ENCODE peak calls at places on chromosome 2, in nine cellular contexts. P is GM23248; H is activated CD4-positive, alpha-beta T cell treated with anti-CD3 and anti-CD28 coated beads, Interleukin-2, amount 10 ng/mL, durations not matched to agents 24 days and 14 days; U is nephron progenitor cell; D is substantia nigra; B is 8988T; R is caudate nucleus; O is WERI-Rb-1; Q is nucleus accumbens. K is an unnamed sample.
A peak's percentile ranks its signal among the peaks of the same experiment; 100 is the strongest.

GRCh38 chr2:160061533-160062282 is 707 bp downstream of the PLA2R1 start:
- DNase-seq in P (peak; percentile 48), H (no peak), U (peak; percentile 18), D (no peak), B (peak; percentile 24), R (no peak), O (no peak), Q (no peak), K (peak; percentile 69)

GRCh38 chr2:68236080-68236734 is 16.1 kb downstream of the PPP3R1 start:
- DNase-seq in P (no peak), H (no peak), U (no peak), D (no peak), B (no peak), R (no peak), O (no peak), Q (no peak), K (no peak)

GRCh38 chr2:163459986-163460385 is 275.8 kb downstream of the FIGN start:
- DNase-seq in P (no peak), H (no peak), U (no peak), D (no peak), B (no peak), R (no peak), O (no peak), Q (no peak), K (no peak)

GRCh38 chr2:190984595-190984994 is 29.4 kb downstream of the STAT1 start:
- DNase-seq in P (peak; percentile 83), H (no peak), U (no peak), D (no peak), B (no peak), R (no peak), O (no peak), Q (no peak), K (no peak)

GRCh38 chr2:110740747-110741349 is 8.5 kb downstream of the ACOXL start:
- DNase-seq in P (no peak), H (no peak), U (no peak), D (no peak), B (no peak), R (no peak), O (no peak), Q (no peak), K (no peak)

GRCh38 chr2:88016948-88017779 is 817 bp upstream of the RNU2-63P start:
- DNase-seq in P (no peak), H (no peak), U (peak; percentile 66), D (no peak), B (peak; percentile 46), R (peak; percentile 77), O (peak; percentile 47), Q (no peak), K (peak; percentile 72)

GRCh38 chr2:88091943-88092342 is 24.3 kb downstream of the SMYD1 start:
- DNase-seq in P (no peak), H (no peak), U (no peak), D (no peak), B (no peak), R (no peak), O (no peak), Q (no peak), K (no peak)

GRCh38 chr2:64698668-64699444 is 45.1 kb upstream of the SERTAD2 start:
- DNase-seq in P (peak; percentile 94), H (peak; percentile 64), U (no peak), D (no peak), B (peak; percentile 18), R (no peak), O (no peak), Q (no peak), K (no peak)

GRCh38 chr2:118388771-118389170 is 300.5 kb downstream of the INSIG2 start:
- DNase-seq in P (peak; percentile 86), H (no peak), U (no peak), D (no peak), B (no peak), R (no peak), O (no peak), Q (no peak), K (no peak)

GRCh38 chr2:18176679-18177215 is 298.3 kb downstream of the KCNS3 start:
- DNase-seq in P (no peak), H (no peak), U (no peak), D (no peak), B (no peak), R (no peak), O (no peak), Q (no peak), K (no peak)

GRCh38 chr2:238596571-238597551 is 170.1 kb downstream of the ASB1 start:
- DNase-seq in P (peak; percentile 93), H (no peak), U (no peak), D (no peak), B (peak; percentile 89), R (no peak), O (no peak), Q (no peak), K (peak; percentile 93)

GRCh38 chr2:70978388-70979357 is at the start of gene ANKRD53:
- DNase-seq in P (peak; percentile 77), H (peak; percentile 68), U (peak; percentile 87), D (no peak), B (peak; percentile 60), R (peak; percentile 9), O (no peak), Q (no peak), K (peak; percentile 80)

GRCh38 chr2:134398300-134398699 is 144.4 kb downstream of the MGAT5 start:
- DNase-seq in P (peak; percentile 79), H (no peak), U (no peak), D (no peak), B (peak; percentile 40), R (no peak), O (no peak), Q (no peak), K (no peak)

GRCh38 chr2:35035883-35036282 is 1319.7 kb upstream of the CRIM1 start:
- DNase-seq in P (no peak), H (no peak), U (no peak), D (no peak), B (no peak), R (no peak), O (no peak), Q (no peak), K (no peak)

K was measured in sigmoid colon.